ENCODE peak calls at places on chromosomes 16 and 17, in seven cellular contexts. D is small intestine, Q is right lobe of liver, C is uterus, H is endothelial cell of umbilical vein, U is iPS DF 6.9, E is IMR-90. Y is an unnamed sample.

GRCh38 chr16:64158941-64159588 is 962.8 kb downstream of the CDH11 start:
- DNase-seq in U (no peak), C (no peak), H (no peak), D (no peak), Q (no peak), E (no peak), Y (no peak)

GRCh38 chr16:47672475-47672874 is 211.3 kb downstream of the PHKB start:
- DNase-seq in C (no peak), U (no peak), H (no peak), D (no peak), E (no peak), Q (no peak), Y (no peak)

GRCh38 chr17:64418506-64419339 is 28.1 kb upstream of the PECAM1 start:
- DNase-seq in D (peak; percentile 64), E (peak; percentile 74), C (no peak), U (no peak), H (peak; percentile 80), Q (no peak), Y (peak; percentile 40)

GRCh38 chr17:72683506-72684404 is 408.7 kb downstream of the SLC39A11 start:
- DNase-seq in D (peak; percentile 21), C (no peak), E (peak; percentile 98), U (no peak), Q (peak; percentile 57), H (no peak), Y (peak; percentile 74)

GRCh38 chr16:2331199-2331931 is 9.2 kb downstream of the ABCA3 start:
- DNase-seq in U (no peak), C (no peak), Q (no peak), H (no peak), D (no peak), E (no peak), Y (peak; percentile 91)

GRCh38 chr17:19364699-19365498 is 2.4 kb upstream of the B9D1 start:
- DNase-seq in E (no peak), Q (no peak), C (no peak), D (no peak), H (no peak), U (no peak), Y (peak; percentile 54)

GRCh38 chr16:10609410-10609774 is 29.0 kb upstream of the EMP2 start:
- DNase-seq in E (peak; percentile 89), Q (no peak), U (no peak), D (no peak), C (peak; percentile 18), H (no peak), Y (no peak)

GRCh38 chr16:72739577-72739976 is 308.4 kb downstream of the ZFHX3 start:
- DNase-seq in H (no peak), C (no peak), D (no peak), U (no peak), E (peak; percentile 56), Q (no peak), Y (no peak)

GRCh38 chr16:1788095-1788707 is 5.3 kb downstream of the IGFALS start:
- DNase-seq in D (no peak), E (no peak), H (no peak), U (no peak), C (peak; percentile 13), Q (peak; percentile 20), Y (peak; percentile 66)

GRCh38 chr16:64225036-64225435 is 896.8 kb downstream of the CDH11 start:
- DNase-seq in H (no peak), D (no peak), E (no peak), C (no peak), Q (no peak), U (no peak), Y (no peak)

GRCh38 chr16:5504028-5504758 is 406.6 kb upstream of the EEF2KMT start:
- DNase-seq in U (no peak), D (no peak), Q (no peak), H (no peak), E (no peak), C (no peak), Y (no peak)

GRCh38 chr16:84379731-84380369 is 11.5 kb downstream of the ATP2C2 start:
- DNase-seq in D (peak; percentile 59), U (no peak), H (no peak), E (no peak), Q (no peak), C (no peak), Y (peak; percentile 25)

GRCh38 chr16:30839523-30840227 is 52.7 kb upstream of the ZNF629 start:
- DNase-seq in C (no peak), H (no peak), U (no peak), D (peak; percentile 96), E (no peak), Q (no peak), Y (no peak)
- H3K27ac ChIP-seq in C (no peak overlapping the region), H (no peak overlapping the region), U (no peak overlapping the region), D (peak overlapping the region; percentile 77), E (no peak overlapping the region), Q (no peak overlapping the region), Y (peak overlapping the region; percentile 47)

GRCh38 chr16:53744449-53744848 is 40.5 kb downstream of the FTO start:
- DNase-seq in U (no peak), Q (no peak), E (no peak), H (no peak), D (no peak), C (no peak), Y (no peak)
- H3K27ac ChIP-seq in U (no peak overlapping the region), Q (no peak overlapping the region), E (no peak overlapping the region), H (no peak overlapping the region), D (no peak overlapping the region), C (no peak overlapping the region), Y (no peak overlapping the region)

DNA sequence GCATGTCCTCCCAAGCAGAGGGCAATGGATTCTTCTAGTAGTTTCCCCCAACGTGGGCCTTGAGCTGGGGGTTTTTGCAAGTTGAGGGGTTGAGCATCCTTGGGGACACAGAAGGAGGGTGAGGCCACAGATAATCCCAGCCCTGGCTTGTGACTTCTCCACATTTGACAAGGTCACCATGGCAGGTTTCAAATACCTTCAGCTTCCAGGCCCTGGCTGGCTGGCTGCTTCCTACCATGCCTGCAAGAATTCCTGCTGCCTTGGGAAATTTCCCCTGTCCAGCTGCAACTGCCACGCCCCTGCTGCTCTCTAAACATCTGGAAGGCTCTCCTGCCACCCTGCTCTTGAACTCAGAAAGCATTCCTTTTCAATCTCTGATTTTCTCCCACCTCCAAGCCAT is 41.3 kb downstream of the HS3ST2 start:
- DNase-seq in H (no peak), Q (no peak), E (no peak), U (no peak), D (no peak), C (no peak), Y (no peak)
- H3K27ac ChIP-seq in H (no peak overlapping the region), Q (no peak overlapping the region), E (no peak overlapping the region), U (no peak overlapping the region), D (no peak overlapping the region), C (no peak overlapping the region), Y (no peak overlapping the region)

GRCh38 chr16:78594191-78594590 is 494.7 kb downstream of the WWOX start:
- DNase-seq in H (no peak), Q (no peak), D (no peak), C (no peak), E (no peak), U (no peak), Y (no peak)
- H3K27ac ChIP-seq in H (no peak overlapping the region), Q (no peak overlapping the region), D (no peak overlapping the region), C (no peak overlapping the region), E (no peak overlapping the region), U (no peak overlapping the region), Y (no peak overlapping the region)

GRCh38 chr17:82384051-82384729 is 12.6 kb downstream of the UTS2R start:
- DNase-seq in E (no peak), C (no peak), Q (no peak), H (no peak), D (no peak), U (no peak), Y (no peak)
- H3K27ac ChIP-seq in E (no peak overlapping the region), C (no peak overlapping the region), Q (peak overlapping the region; percentile 66), H (no peak overlapping the region), D (no peak overlapping the region), U (no peak overlapping the region), Y (no peak overlapping the region)

DNA sequence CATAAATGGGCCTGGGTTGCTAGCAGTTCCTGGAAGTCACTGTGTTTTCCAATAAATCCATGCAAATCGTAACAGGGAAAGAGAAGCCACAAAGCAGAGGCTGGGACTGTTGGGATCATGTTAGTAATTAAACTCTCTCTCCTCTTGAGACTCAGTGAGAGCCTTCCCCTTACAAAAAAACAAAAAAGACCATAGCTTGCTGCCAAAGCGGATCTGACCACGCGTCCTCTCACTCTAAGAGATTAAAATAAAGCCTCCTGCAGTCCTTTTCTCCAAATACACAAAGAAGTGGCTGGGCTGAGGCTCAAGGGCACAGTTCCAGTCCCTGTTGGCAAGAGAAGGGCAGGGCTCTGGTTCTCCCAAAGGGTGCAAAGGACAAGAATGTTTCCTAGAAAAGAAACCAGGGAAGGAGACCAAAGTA is 38.5 kb downstream of the PIGL start:
- DNase-seq in Q (peak; percentile 52), C (peak; percentile 59), U (no peak), E (peak; percentile 28), D (peak; percentile 94), H (peak; percentile 55), Y (no peak)
- H3K27ac ChIP-seq in Q (peak overlapping the region; percentile 70), C (peak overlapping the region; percentile 69), U (no peak overlapping the region), E (peak overlapping the region; percentile 76), D (peak overlapping the region; percentile 87), H (no peak overlapping the region), Y (peak overlapping the region; percentile 28)

Y was measured in upper lobe of right lung.